ENCODE peak calls at places on chromosomes 2 and 18, in four cellular contexts. I is H1, W is mesenchymal stem cell, S is H9. H is an unnamed sample. For H3K4me1, the result is how much of the 10 kb centered on the place peaks cover.

GRCh38 chr18:58337688-58338087 is 291.2 kb downstream of the ALPK2 start:
- DNase-seq in I (no peak), W (peak), S (no peak), H (no peak)

GRCh38 chr2:118810766-118811165 is 36.7 kb downstream of the EN1 start:
- DNase-seq in I (no peak), W (no peak), S (no peak), H (no peak)

GRCh38 chr2:175865716-175866115 is 136.4 kb downstream of the LNPK start:
- DNase-seq in I (no peak), W (no peak), S (no peak), H (no peak)

GRCh38 chr18:56702946-56703345 is 51.8 kb downstream of the WDR7 start:
- DNase-seq in I (no peak), W (peak), S (no peak), H (no peak)

GRCh38 chr2:25373269-25373981 is 31.7 kb upstream of the DNMT3A start:
- DNase-seq in I (no peak), W (no peak), S (peak), H (no peak)

GRCh38 chr2:31319391-31320175 is 85.6 kb downstream of the EHD3 start:
- DNase-seq in I (no peak), W (peak), S (no peak), H (no peak)

GRCh38 chr2:219131327-219131726 is 29.3 kb downstream of the NHEJ1 start:
- DNase-seq in I (no peak), W (no peak), S (no peak), H (no peak)

GRCh38 chr2:105777506-105778343 is 33.0 kb downstream of the NCK2 start:
- DNase-seq in I (no peak), W (no peak), S (no peak), H (no peak)

GRCh38 chr2:38394903-38395341 is 17.8 kb upstream of the ATL2 start:
- DNase-seq in I (no peak), W (peak), S (no peak), H (no peak)

GRCh38 chr18:50879302-50880107 is 587 bp downstream of the ME2 start:
- DNase-seq in I (no peak), W (peak), S (peak), H (peak)

GRCh38 chr2:15927546-15928218 is 12.7 kb upstream of the MYCN start:
- DNase-seq in I (no peak), W (no peak), S (no peak), H (peak)

DNA sequence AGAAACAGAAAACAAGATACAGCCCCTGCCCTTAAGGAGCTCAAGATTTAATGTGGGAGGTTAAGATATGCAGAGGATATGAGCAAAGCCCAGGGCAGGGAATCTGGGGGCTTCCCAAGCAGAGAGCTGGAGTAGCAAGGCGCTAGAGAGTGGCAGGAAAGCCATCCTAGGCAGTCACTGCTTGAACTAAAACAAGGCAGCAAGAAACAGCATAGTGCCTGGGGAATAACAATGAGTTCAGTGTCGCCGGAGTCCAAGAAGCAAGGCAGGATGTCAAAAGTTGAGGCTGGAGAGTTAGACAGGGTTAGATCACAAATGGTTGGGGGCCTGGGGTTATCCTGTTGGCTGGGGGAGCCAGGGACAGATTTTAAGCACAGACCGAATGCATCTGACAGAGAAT is 24.6 kb downstream of the CDH2 start:
- DNase-seq in I (no peak), W (no peak), S (no peak), H (no peak)
- H3K14ac ChIP-seq in I (no peak), W (no peak), S (no peak), H (no peak)

DNA sequence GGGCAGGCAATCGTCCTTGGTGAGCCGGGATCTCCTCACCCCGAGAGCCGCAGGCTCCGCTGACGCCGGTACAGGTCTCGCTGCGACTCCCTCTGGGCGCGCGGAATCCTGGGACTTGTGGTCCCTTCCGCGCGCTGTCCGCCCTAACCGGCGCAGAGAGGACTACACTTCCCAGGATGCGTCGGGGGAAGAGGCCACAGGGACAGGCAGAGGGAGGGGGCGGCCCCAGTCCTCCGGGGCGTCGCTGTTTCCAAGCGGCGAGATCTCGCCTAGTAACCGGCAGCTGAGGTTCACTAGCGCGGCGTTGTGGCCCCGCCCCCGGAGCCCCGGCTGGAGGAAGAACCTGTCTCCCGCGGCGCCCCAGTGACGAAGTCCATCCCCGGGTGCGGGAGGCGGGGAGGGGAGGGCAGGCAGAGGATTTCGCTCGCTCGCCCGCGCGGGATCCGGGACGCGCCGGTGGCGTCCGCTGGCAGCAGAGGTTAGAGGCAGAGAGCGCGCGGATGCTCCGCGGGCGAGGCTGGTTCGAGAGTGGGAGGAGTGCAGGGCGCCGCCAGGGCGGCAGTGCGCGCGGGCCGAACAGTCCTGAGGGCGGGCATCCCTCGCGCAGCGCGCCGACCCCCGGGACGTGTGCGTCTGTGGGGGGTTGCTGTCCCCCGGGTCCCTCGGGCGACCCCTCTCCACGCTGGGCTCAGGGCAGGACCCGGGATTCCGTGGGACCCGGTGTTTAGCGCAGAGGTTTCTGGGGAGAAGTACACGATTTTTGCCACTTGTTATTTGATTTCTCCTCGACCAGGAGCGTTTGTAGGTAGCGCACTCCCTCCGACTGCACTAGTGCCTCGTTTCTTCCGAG is at the start of gene EML6:
- DNase-seq in I (peak), W (peak), S (peak), H (peak)
- H3K23ac ChIP-seq in I (no peak), W (peak), S (no peak), H (no peak)

DNA sequence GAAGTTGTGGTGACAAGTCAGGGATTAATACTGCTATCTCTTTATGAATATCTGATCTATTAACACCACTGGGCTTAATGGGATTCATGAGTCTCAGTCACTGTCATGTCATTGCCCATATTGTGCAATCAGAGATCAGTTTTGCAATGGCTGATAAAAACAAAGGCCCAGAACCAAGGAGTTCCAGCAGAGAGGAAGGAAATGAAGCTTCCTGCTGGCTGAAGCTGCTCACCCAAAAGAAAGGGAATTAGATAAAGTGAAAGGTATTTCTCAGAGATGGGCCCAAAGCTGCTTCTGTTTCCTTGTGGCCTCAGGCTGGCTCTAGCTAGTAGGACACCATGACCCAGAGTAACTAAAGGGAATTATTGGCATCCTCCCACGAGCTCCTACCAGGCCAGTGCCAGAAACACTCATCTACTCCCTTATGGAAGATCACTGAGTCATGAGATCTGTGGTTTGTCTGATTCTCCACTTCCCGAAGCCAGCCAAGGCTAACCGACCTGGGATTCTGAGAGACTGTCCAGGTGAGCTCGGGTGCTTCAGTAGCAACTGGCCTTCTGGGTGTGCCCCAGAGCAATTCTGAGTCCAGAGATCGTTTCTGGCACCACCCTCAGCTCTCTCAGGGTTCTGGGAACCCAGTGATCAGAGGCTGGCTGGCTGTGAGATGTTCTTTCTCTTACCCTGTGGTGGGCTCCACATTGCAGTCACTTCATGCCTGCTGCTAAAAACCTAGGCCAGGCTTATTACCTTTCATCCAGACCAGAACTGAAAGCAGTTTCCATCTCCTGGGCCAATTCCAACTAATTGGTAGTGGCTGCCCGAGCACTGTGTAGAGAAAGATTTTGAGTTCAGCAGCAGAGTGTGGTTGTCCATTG is 129.5 kb upstream of the PELI1 start:
- DNase-seq in I (no peak), W (peak), S (no peak), H (peak)
- H3K4me1 ChIP-seq in I (under half), W (under half), S (under half), H (under half)

GRCh38 chr2:101805146-101806088 is 107.9 kb downstream of the MAP4K4 start:
- DNase-seq in I (no peak), W (peak), S (no peak), H (peak)
- H3K14ac ChIP-seq in I (no peak), W (no peak), S (peak), H (peak)

GRCh38 chr18:46332286-46332801 is 228.2 kb downstream of the HAUS1 start:
- DNase-seq in I (no peak), W (no peak), S (no peak), H (no peak)
- H3K23ac ChIP-seq in I (no peak), W (no peak), S (no peak), H (no peak)

GRCh38 chr2:233430651-233431050 is 76.4 kb downstream of the DGKD start:
- DNase-seq in I (no peak), W (no peak), S (no peak), H (no peak)
- H3K4me1 ChIP-seq in I (under half), W (under half), S (under half), H (under half)

DNA sequence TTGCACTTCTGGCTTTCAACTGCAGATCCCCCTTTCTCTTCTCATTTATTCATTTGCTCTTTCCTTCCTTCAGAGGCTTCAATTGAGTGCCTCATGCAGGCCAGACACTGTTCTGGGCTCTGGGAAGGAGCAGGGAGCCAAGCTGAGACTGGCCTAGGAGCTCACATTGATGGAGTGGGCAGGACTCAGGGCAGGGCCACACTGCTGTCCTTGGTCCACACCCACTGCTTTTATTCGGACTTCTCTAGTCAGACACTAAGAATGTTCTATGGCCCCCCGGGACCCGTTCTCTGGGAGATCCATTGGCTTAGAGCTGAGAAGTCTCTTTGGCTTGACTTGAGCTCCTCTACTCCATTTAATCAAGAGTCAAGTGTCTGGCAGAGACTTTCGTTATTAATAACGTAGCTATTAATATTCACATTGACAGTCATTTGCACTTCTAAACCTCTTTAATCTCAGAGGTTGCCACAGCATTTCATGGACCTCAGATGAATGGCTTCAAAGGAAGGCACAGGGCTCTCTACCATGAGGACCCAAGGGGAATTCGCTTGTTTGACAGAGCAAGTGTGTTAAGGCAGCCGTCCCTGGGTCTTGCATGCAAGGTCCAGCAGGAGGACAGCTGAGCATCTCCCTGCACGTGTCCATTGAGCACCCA is 20.1 kb downstream of the SH3RF3 start:
- DNase-seq in I (no peak), W (no peak), S (no peak), H (no peak)
- H3K14ac ChIP-seq in I (no peak), W (no peak), S (no peak), H (no peak)

GRCh38 chr2:238121511-238122286 is 16.8 kb upstream of the KLHL30 start:
- DNase-seq in I (no peak), W (no peak), S (no peak), H (no peak)
- H3K23ac ChIP-seq in I (no peak), W (no peak), S (no peak), H (no peak)